ENCODE peak calls at places on chromosome 12, in five cellular contexts. P is dorsolateral prefrontal cortex, S is AG09309, A is GM13977, G is kidney. M is an unnamed sample.

GRCh38 chr12:90229771-90230170 is 521.1 kb upstream of the ATP2B1 start:
- DNase-seq in P (no peak), S (no peak), G (no peak), A (no peak), M (no peak)

GRCh38 chr12:67034110-67034879 is 234.9 kb upstream of the CAND1 start:
- DNase-seq in P (no peak), S (no peak), A (no peak), G (no peak), M (no peak)

GRCh38 chr12:104605685-104606084 is 148.9 kb downstream of the CHST11 start:
- DNase-seq in G (no peak), S (no peak), A (no peak), P (peak), M (no peak)

GRCh38 chr12:43111608-43112007 is 440.4 kb downstream of the ADAMTS20 start:
- DNase-seq in P (no peak), A (no peak), S (no peak), G (no peak), M (no peak)

GRCh38 chr12:12839886-12840285 is 26.7 kb downstream of the DDX47 start:
- DNase-seq in S (peak), G (peak), P (no peak), A (no peak), M (no peak)

GRCh38 chr12:8078400-8078799 is 3.7 kb upstream of the NECAP1 start:
- DNase-seq in S (peak), G (no peak), A (no peak), P (peak), M (no peak)

GRCh38 chr12:78392918-78393317 is 471.7 kb upstream of the SYT1 start:
- DNase-seq in P (no peak), A (no peak), S (no peak), G (no peak), M (no peak)

GRCh38 chr12:21542412-21542811 is 16.3 kb downstream of the SPX start:
- DNase-seq in S (no peak), P (no peak), G (no peak), A (no peak), M (no peak)

GRCh38 chr12:47722136-47722834 is 3.0 kb downstream of the ENDOU start:
- DNase-seq in S (no peak), A (no peak), G (no peak), P (no peak), M (no peak)

GRCh38 chr12:126064028-126064427 is 998.8 kb downstream of the AACS start:
- DNase-seq in A (no peak), S (no peak), G (no peak), P (no peak), M (no peak)

GRCh38 chr12:109592195-109592904 is 18.8 kb downstream of the MVK start:
- DNase-seq in A (no peak), S (no peak), P (no peak), G (no peak), M (no peak)

GRCh38 chr12:113917393-113917792 is 48.7 kb downstream of the RBM19 start:
- DNase-seq in P (no peak), A (no peak), S (no peak), G (no peak), M (no peak)

GRCh38 chr12:92947589-92948215 is 18.6 kb upstream of the EEA1 start:
- DNase-seq in G (no peak), S (no peak), P (no peak), A (no peak), M (no peak)

GRCh38 chr12:55915481-55915856 is 12.2 kb downstream of the PYM1 start:
- DNase-seq in G (no peak), A (no peak), P (no peak), S (no peak), M (no peak)

GRCh38 chr12:106226884-106227640 is 20.8 kb downstream of the CKAP4 start:
- DNase-seq in A (peak), S (no peak), G (no peak), P (peak), M (no peak)

GRCh38 chr12:122130150-122130549 is 43.9 kb downstream of the IL31 start:
- DNase-seq in S (no peak), A (no peak), G (peak), P (no peak), M (no peak)

GRCh38 chr12:6426882-6427671 is 17.7 kb upstream of the CD27 start:
- DNase-seq in S (no peak), P (no peak), A (peak), G (peak), M (peak)

GRCh38 chr12:80936353-80936641 is 1.4 kb downstream of the LIN7A start:
- DNase-seq in P (peak), G (no peak), A (no peak), S (no peak), M (no peak)

GRCh38 chr12:16531623-16532022 is 74.3 kb downstream of the LMO3 start:
- DNase-seq in P (no peak), S (no peak), A (no peak), G (no peak), M (no peak)

GRCh38 chr12:82671673-82672195 is 15.0 kb upstream of the TMTC2 start:
- DNase-seq in P (no peak), S (no peak), G (no peak), A (no peak), M (no peak)

GRCh38 chr12:75606921-75607320 is 95.5 kb upstream of the KRR1 start:
- DNase-seq in G (no peak), A (no peak), S (no peak), P (no peak), M (no peak)

GRCh38 chr12:75606146-75606545 is 94.7 kb upstream of the KRR1 start:
- DNase-seq in A (no peak), G (no peak), S (no peak), P (no peak), M (no peak)

GRCh38 chr12:75613981-75614380 is 102.6 kb upstream of the KRR1 start:
- DNase-seq in S (no peak), G (no peak), P (no peak), A (no peak), M (no peak)

GRCh38 chr12:75611041-75611440 is 99.6 kb upstream of the KRR1 start:
- DNase-seq in A (no peak), G (no peak), S (no peak), P (no peak), M (no peak)
- TF ChIP-seq CTCF in A (no peak), G (no peak), S (no peak), P (no peak), M (no peak)

DNA sequence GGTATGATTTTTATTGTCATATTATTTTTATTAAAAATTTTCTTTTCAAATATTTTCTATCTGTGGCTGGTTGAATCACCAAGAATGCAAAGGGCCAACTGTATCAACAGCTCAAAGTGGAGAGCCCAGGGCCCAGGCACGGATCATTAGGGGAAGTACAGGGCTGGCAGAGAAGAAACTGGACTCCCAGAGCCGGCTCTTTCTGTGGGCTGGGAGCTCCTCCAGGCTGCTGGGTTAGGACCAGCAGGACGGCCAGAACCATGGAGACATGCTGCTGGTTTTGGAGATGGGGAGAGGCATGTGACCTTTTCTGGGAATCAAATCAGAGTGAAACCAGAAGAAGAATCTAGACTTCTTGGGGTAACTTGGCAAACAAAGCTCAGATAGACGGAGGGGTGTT is 220.5 kb downstream of the CACNA1C start:
- DNase-seq in S (no peak), P (no peak), G (no peak), A (no peak), M (no peak)
- TF ChIP-seq CTCF in S (peak), P (no peak), G (peak), A (no peak), M (peak)

GRCh38 chr12:76586764-76587395 is 27.3 kb upstream of the OSBPL8 start:
- DNase-seq in G (no peak), S (no peak), A (no peak), P (peak), M (no peak)
- TF ChIP-seq CTCF in G (peak), S (peak), A (peak), P (peak), M (peak)

GRCh38 chr12:49260831-49261363 is 4.0 kb upstream of the TUBA1C start:
- DNase-seq in S (no peak), G (peak), A (no peak), P (no peak), M (peak)

GRCh38 chr12:49261726-49262125 is 3.2 kb upstream of the TUBA1C start:
- DNase-seq in S (peak), P (no peak), A (no peak), G (no peak), M (no peak)

GRCh38 chr12:49264466-49264872 is 413 bp upstream of the TUBA1C start:
- DNase-seq in P (no peak), A (peak), S (no peak), G (no peak), M (peak)

GRCh38 chr12:49263400-49263763 is 1.5 kb upstream of the TUBA1C start:
- DNase-seq in S (no peak), A (no peak), G (peak), P (no peak), M (peak)

GRCh38 chr12:49264873-49265792 is at the start of gene TUBA1C:
- DNase-seq in A (peak), P (peak), G (peak), S (peak), M (peak)
- TF ChIP-seq CTCF in A (peak), P (no peak), G (peak), S (peak), M (peak)

GRCh38 chr12:29901585-29901984 is 117.8 kb upstream of the TMTC1 start:
- DNase-seq in P (no peak), S (no peak), A (no peak), G (no peak), M (no peak)
- TF ChIP-seq CTCF in P (no peak), S (no peak), A (no peak), G (no peak), M (no peak)

DNA sequence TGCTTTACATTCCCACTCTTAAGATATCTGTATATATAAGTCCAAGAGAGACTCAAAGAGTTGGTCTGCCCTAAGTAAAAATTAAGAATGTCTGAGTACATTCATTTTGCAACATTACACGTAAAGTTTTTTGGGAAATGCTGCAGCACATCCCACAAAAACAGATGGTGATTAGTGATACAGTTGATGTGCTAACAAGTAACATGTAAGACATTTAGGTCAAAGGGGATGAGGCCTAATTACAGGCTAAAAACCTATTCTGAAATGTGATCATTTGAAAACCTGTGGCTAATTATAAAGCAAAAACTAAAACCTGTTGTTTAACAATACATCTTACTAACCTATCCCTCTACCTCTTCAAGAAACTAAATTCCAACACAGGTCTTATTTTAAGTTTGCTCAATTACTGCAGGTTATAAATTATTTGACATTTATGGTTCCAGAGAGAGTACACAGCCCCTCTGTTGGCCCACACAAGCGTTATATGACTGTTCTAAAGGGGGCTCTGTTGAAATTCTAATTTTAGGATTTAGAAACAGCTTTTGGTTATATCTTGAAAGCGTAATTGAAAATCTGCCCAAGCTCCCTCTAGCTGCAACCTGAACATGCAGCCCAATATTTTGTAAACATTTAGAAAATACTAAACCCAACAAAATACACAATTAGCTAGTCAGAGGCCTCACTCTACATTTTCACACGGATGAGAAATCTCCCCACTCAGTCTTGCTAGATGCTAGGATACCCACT is 42.9 kb downstream of the BRAP start:
- DNase-seq in S (no peak), P (no peak), G (no peak), A (no peak), M (no peak)
- TF ChIP-seq CTCF in S (no peak), P (no peak), G (no peak), A (no peak), M (peak)

DNA sequence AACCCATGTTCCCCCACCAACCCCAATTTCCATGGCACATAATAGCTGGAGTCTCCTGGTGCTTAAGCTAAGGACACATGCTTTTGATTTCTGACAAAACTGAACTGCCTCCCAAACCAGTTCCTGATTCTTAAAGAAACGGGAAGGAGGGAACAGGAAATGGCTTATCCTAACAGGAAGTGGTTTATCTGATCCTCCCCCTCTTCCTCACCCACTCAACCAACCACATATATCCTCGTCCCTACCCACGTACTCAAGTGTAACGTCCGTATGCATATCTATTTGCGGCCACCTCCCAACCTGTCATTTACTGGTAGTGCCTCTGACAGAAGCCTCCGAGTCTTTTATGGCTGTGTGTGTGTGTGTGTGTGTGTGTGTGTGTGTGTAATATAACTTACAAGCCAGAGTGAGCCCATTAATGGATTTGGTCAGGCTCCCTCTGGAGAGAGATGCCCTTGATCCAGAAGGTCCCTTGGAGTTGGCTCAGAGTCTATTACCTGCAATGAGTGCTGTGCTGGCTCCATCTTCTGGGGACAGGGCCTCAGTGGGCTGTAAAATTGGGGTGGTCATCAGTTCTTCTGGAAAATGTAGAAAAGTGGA is 7.7 kb downstream of the DAZAP2 start:
- DNase-seq in G (no peak), A (no peak), S (no peak), P (no peak), M (no peak)
- TF ChIP-seq CTCF in G (no peak), A (peak), S (no peak), P (no peak), M (peak)

M was measured in chondrocyte.